ENCODE peak calls at places on chromosomes 12 and 14, in ten cellular contexts. Y is A549, T is OCI-LY7, I is mucosa of descending colon, R is left lung, H is neural progenitor cell, E is BE2C, L is cardiac muscle cell, Z is breast epithelium, K is thoracic aorta. V is an unnamed sample. For H3K4me1, the result is how much of the 10 kb centered on the place peaks cover.

GRCh38 chr12:115763982-115764621 is 513.4 kb downstream of the MED13L start:
- DNase-seq in Y (no peak), T (no peak), I (no peak), R (no peak), H (no peak), E (peak), L (no peak), Z (no peak), K (no peak), V (peak)

GRCh38 chr14:89260898-89261297 is 156.1 kb downstream of the FOXN3 start:
- DNase-seq in Y (no peak), T (no peak), I (no peak), R (no peak), H (no peak), E (no peak), L (no peak), Z (no peak), K (no peak), V (no peak)

GRCh38 chr14:68656452-68656851 is 136.4 kb downstream of the ZFP36L1 start:
- DNase-seq in Y (no peak), T (no peak), I (no peak), R (no peak), H (no peak), E (no peak), L (no peak), Z (peak), K (no peak), V (no peak)

GRCh38 chr12:106815741-106816140 is 41.3 kb downstream of the RIC8B start:
- DNase-seq in Y (no peak), T (no peak), I (no peak), R (no peak), H (no peak), E (no peak), L (no peak), Z (no peak), K (no peak), V (no peak)

GRCh38 chr12:75812341-75813018 is 219.1 kb downstream of the PHLDA1 start:
- DNase-seq in Y (no peak), T (no peak), I (no peak), R (no peak), H (peak), E (peak), L (no peak), Z (no peak), K (no peak), V (no peak)

GRCh38 chr14:106489112-106489881 is 962.9 kb downstream of the TMEM121 start:
- DNase-seq in Y (no peak), T (no peak), I (no peak), R (no peak), H (no peak), E (no peak), L (no peak), Z (no peak), K (no peak), V (no peak)

GRCh38 chr12:3115078-3115477 is 37.9 kb downstream of the TSPAN9 start:
- DNase-seq in Y (no peak), T (no peak), I (no peak), R (no peak), H (no peak), E (no peak), L (no peak), Z (no peak), K (no peak), V (no peak)

GRCh38 chr12:55694188-55694515 is 13.6 kb downstream of the ITGA7 start:
- DNase-seq in Y (no peak), T (no peak), I (no peak), R (no peak), H (no peak), E (no peak), L (no peak), Z (no peak), K (no peak), V (no peak)

GRCh38 chr12:120247621-120248030 is 17.9 kb downstream of the PXN start:
- DNase-seq in Y (no peak), T (no peak), I (no peak), R (no peak), H (no peak), E (no peak), L (no peak), Z (no peak), K (no peak), V (peak)

GRCh38 chr12:61530456-61530855 is 729.7 kb upstream of the USP15 start:
- DNase-seq in Y (no peak), T (no peak), I (no peak), R (no peak), H (no peak), E (no peak), L (no peak), Z (no peak), K (no peak), V (peak)

GRCh38 chr14:75127903-75128595 is 1.2 kb upstream of the NEK9 start:
- DNase-seq in Y (no peak), T (no peak), I (peak), R (no peak), H (no peak), E (no peak), L (no peak), Z (no peak), K (no peak), V (no peak)

GRCh38 chr12:130138478-130138877 is 23.8 kb upstream of the FZD10 start:
- DNase-seq in Y (no peak), T (no peak), I (no peak), R (no peak), H (no peak), E (no peak), L (no peak), Z (no peak), K (no peak), V (no peak)

GRCh38 chr12:92334552-92334951 is 188.9 kb upstream of the BTG1 start:
- DNase-seq in Y (no peak), T (no peak), I (no peak), R (no peak), H (no peak), E (no peak), L (no peak), Z (no peak), K (no peak), V (peak)

GRCh38 chr14:101472518-101472849 is 88.8 kb upstream of the DIO3 start:
- DNase-seq in Y (no peak), T (no peak), I (no peak), R (no peak), H (no peak), E (no peak), L (no peak), Z (no peak), K (no peak), V (no peak)

GRCh38 chr14:88481794-88482193 is 73.0 kb downstream of the PTPN21 start:
- DNase-seq in Y (no peak), T (no peak), I (no peak), R (peak), H (no peak), E (no peak), L (no peak), Z (no peak), K (no peak), V (no peak)

GRCh38 chr14:68791078-68791983 is 1.5 kb downstream of the ZFP36L1 start:
- DNase-seq in Y (no peak), T (no peak), I (peak), R (no peak), H (peak), E (no peak), L (peak), Z (peak), K (no peak), V (peak)

GRCh38 chr12:79897617-79898016 is 37.3 kb downstream of the PPP1R12A start:
- DNase-seq in Y (no peak), T (no peak), I (no peak), R (no peak), H (no peak), E (no peak), L (peak), Z (no peak), K (no peak), V (peak)

GRCh38 chr14:19771895-19772430 is 1.3 kb upstream of the OR4M1 start:
- DNase-seq in Y (no peak), T (no peak), I (no peak), R (no peak), H (no peak), E (no peak), L (no peak), Z (no peak), K (no peak), V (no peak)

GRCh38 chr12:64724201-64724745 is 34.9 kb downstream of the GNS start:
- DNase-seq in Y (no peak), T (no peak), I (no peak), R (no peak), H (no peak), E (no peak), L (no peak), Z (no peak), K (no peak), V (no peak)

GRCh38 chr12:56208014-56208413 is 13.7 kb downstream of the RNF41 start:
- DNase-seq in Y (no peak), T (peak), I (no peak), R (no peak), H (no peak), E (no peak), L (no peak), Z (no peak), K (no peak), V (no peak)

GRCh38 chr12:54378791-54379400 is 5.6 kb downstream of the ZNF385A start:
- DNase-seq in Y (peak), T (peak), I (peak), R (peak), H (peak), E (peak), L (peak), Z (no peak), K (no peak), V (peak)

GRCh38 chr12:11693068-11693467 is 43.6 kb downstream of the ETV6 start:
- DNase-seq in Y (no peak), T (no peak), I (no peak), R (no peak), H (no peak), E (no peak), L (no peak), Z (no peak), K (no peak), V (no peak)

GRCh38 chr12:124928095-124928911 is 13.9 kb upstream of the UBC start:
- DNase-seq in Y (peak), T (no peak), I (peak), R (peak), H (peak), E (no peak), L (peak), Z (peak), K (no peak), V (peak)

GRCh38 chr14:32998433-32998832 is 59.8 kb downstream of the NPAS3 start:
- DNase-seq in Y (no peak), T (no peak), I (peak), R (no peak), H (peak), E (no peak), L (peak), Z (no peak), K (no peak), V (peak)

GRCh38 chr12:84247931-84248330 is 664.7 kb downstream of the SLC6A15 start:
- DNase-seq in Y (no peak), T (no peak), I (no peak), R (no peak), H (no peak), E (no peak), L (no peak), Z (no peak), K (no peak), V (peak)

GRCh38 chr12:102300824-102301461 is 103.3 kb upstream of the PMCH start:
- DNase-seq in Y (peak), T (peak), I (peak), R (no peak), H (peak), E (no peak), L (peak), Z (no peak), K (no peak), V (peak)

GRCh38 chr12:56151672-56152131 is 685 bp upstream of the MYL6B start:
- DNase-seq in Y (peak), T (peak), I (peak), R (peak), H (peak), E (peak), L (no peak), Z (no peak), K (no peak), V (peak)

GRCh38 chr12:69115099-69115498 is 124.3 kb upstream of the CPSF6 start:
- DNase-seq in Y (no peak), T (no peak), I (no peak), R (no peak), H (no peak), E (no peak), L (no peak), Z (no peak), K (no peak), V (no peak)
- H3K4me1 ChIP-seq in Y (under half), T (under half), I (under half), R (under half), H (under half), E (under half), L (under half), Z (under half), K (under half), V (under half)

DNA sequence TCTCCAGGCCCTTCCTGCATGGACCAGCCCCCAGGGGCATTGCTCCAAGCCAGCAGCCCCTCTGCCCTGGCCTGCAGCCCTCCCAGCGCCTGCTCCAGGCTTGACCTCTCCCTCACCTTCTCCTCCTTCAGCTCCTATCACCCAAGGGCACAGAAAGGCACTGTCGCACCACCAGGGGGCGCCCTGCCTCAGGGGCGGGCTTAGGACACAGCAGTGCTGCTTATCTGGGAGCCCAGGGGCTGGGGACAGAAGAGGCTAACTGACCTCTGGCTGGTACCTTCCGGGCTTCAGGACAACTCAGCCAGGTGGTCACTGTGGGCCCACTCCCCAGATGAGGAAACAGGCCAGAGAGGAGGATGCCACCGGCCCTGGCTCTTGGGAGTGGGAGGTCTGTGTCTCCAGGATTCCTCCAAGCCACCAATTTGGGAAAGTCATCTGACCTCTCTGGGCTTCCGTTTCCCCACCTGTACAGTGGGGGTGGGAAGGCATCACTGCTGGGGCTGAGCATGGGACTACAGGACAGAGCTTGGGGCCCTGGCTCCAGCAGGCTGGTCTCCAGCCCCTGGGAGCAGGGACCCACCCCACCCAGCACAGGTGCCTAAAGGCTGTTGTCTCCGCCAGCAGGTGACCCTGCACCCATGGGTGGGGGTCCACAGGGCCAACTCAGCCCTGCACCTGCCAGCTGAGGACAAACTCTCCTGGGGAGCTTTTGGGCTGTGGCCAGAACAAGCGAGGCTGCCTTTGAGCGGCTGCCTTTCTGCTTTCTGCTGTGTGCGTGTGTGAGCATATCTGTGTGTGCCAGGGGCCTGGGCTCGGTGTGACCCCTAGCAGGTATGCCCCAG is 25.5 kb upstream of the GPR132 start:
- DNase-seq in Y (peak), T (peak), I (peak), R (peak), H (peak), E (peak), L (peak), Z (peak), K (no peak), V (peak)
- H3K4me1 ChIP-seq in Y (half or more), T (under half), I (half or more), R (under half), H (under half), E (under half), L (under half), Z (under half), K (half or more), V (under half)

GRCh38 chr12:90621927-90622326 is 333.0 kb downstream of the CCER1 start:
- DNase-seq in Y (no peak), T (no peak), I (no peak), R (no peak), H (no peak), E (no peak), L (peak), Z (no peak), K (no peak), V (peak)
- H3K4me1 ChIP-seq in Y (under half), T (under half), I (under half), R (under half), H (under half), E (under half), L (under half), Z (under half), K (under half), V (under half)

DNA sequence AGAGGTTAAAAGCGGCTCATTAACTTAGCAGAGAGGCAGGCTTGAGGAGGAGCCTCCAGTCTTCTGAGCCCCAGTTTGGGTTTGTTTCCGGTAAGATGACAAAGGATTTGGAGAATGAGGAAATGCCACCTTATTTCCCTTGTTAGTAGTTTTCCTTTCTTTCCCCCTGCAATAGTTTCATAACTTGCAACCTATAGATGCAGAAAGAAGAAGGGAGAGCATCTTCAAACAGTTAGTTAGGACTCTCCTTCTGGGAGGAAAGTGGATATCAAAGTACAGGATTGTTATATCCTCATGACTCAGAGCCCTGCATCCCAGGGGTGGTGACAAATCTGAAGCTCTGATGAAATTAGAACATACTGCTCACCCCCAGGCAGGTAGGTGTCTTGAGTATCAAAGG is 180.7 kb upstream of the SLC38A2 start:
- DNase-seq in Y (peak), T (no peak), I (no peak), R (no peak), H (no peak), E (no peak), L (peak), Z (no peak), K (no peak), V (peak)
- H3K4me1 ChIP-seq in Y (half or more), T (under half), I (under half), R (under half), H (under half), E (under half), L (under half), Z (under half), K (half or more), V (half or more)

GRCh38 chr14:93042968-93043940 is 72.5 kb downstream of the ITPK1 start:
- DNase-seq in Y (peak), T (no peak), I (peak), R (peak), H (no peak), E (peak), L (peak), Z (peak), K (peak), V (peak)

GRCh38 chr14:93040443-93040842 is 75.3 kb downstream of the ITPK1 start:
- DNase-seq in Y (no peak), T (no peak), I (peak), R (no peak), H (no peak), E (no peak), L (no peak), Z (no peak), K (no peak), V (no peak)

GRCh38 chr14:93039649-93040315 is 75.9 kb downstream of the ITPK1 start:
- DNase-seq in Y (no peak), T (no peak), I (no peak), R (no peak), H (no peak), E (no peak), L (no peak), Z (no peak), K (no peak), V (no peak)

GRCh38 chr14:93041002-93041401 is 74.7 kb downstream of the ITPK1 start:
- DNase-seq in Y (no peak), T (no peak), I (no peak), R (no peak), H (peak), E (no peak), L (no peak), Z (no peak), K (no peak), V (no peak)

GRCh38 chr14:93041830-93042229 is 73.9 kb downstream of the ITPK1 start:
- DNase-seq in Y (no peak), T (no peak), I (no peak), R (no peak), H (no peak), E (no peak), L (no peak), Z (no peak), K (no peak), V (no peak)
- H3K4me1 ChIP-seq in Y (half or more), T (under half), I (half or more), R (under half), H (half or more), E (under half), L (half or more), Z (under half), K (half or more), V (half or more)

V was measured in PC-3.